ENCODE peak calls at places on chromosomes 13 and 19, in eight cellular contexts. B, E, Z, F, A, O, P and G are unnamed samples.

GRCh38 chr13:47256618-47257017 is 359.8 kb upstream of the HTR2A start:
- DNase-seq in B (no peak), E (peak), Z (no peak), F (no peak), A (peak), O (no peak), P (no peak), G (no peak)

GRCh38 chr13:51861728-51862300 is at the start of gene CCDC70:
- DNase-seq in B (no peak), E (peak), Z (no peak), F (no peak), A (peak), O (no peak), P (no peak), G (no peak)

GRCh38 chr19:5150902-5151741 is 182.2 kb downstream of the KDM4B start:
- DNase-seq in B (peak), E (no peak), Z (no peak), F (no peak), A (no peak), O (no peak), P (peak), G (no peak)

GRCh38 chr19:23482829-23483228 is 87.6 kb upstream of the ZNF91 start:
- DNase-seq in B (no peak), E (no peak), Z (no peak), F (no peak), A (peak), O (no peak), P (no peak), G (no peak)

GRCh38 chr19:5080030-5080644 is 111.2 kb downstream of the KDM4B start:
- DNase-seq in B (no peak), E (no peak), Z (no peak), F (no peak), A (no peak), O (no peak), P (peak), G (no peak)

GRCh38 chr19:48770734-48771472 is 15.6 kb downstream of the FGF21 start:
- DNase-seq in B (peak), E (no peak), Z (no peak), F (no peak), A (peak), O (no peak), P (no peak), G (no peak)

GRCh38 chr13:88919970-88920628 is 1248.9 kb downstream of the SLITRK5 start:
- DNase-seq in B (no peak), E (no peak), Z (no peak), F (no peak), A (no peak), O (no peak), P (no peak), G (peak)

GRCh38 chr13:41075485-41075884 is 14.2 kb downstream of the WBP4 start:
- DNase-seq in B (no peak), E (no peak), Z (no peak), F (no peak), A (no peak), O (no peak), P (no peak), G (no peak)

GRCh38 chr13:96181886-96182285 is 92.0 kb downstream of the HS6ST3 start:
- DNase-seq in B (no peak), E (no peak), Z (no peak), F (no peak), A (no peak), O (no peak), P (no peak), G (no peak)

GRCh38 chr13:24097667-24098066 is 62.9 kb upstream of the SPATA13 start:
- DNase-seq in B (no peak), E (no peak), Z (no peak), F (no peak), A (no peak), O (no peak), P (no peak), G (peak)
- H3K4me3 ChIP-seq in B (no peak), E (no peak), Z (no peak), F (no peak), A (no peak), O (no peak), P (no peak), G (no peak)

GRCh38 chr13:101149735-101150380 is 266.4 kb downstream of the NALCN start:
- DNase-seq in B (peak), E (peak), Z (peak), F (no peak), A (peak), O (peak), P (no peak), G (peak)
- TF ChIP-seq CTCF in B (peak), E (peak), Z (peak), F (no peak), A (peak), O (peak), P (no peak), G (peak)

DNA sequence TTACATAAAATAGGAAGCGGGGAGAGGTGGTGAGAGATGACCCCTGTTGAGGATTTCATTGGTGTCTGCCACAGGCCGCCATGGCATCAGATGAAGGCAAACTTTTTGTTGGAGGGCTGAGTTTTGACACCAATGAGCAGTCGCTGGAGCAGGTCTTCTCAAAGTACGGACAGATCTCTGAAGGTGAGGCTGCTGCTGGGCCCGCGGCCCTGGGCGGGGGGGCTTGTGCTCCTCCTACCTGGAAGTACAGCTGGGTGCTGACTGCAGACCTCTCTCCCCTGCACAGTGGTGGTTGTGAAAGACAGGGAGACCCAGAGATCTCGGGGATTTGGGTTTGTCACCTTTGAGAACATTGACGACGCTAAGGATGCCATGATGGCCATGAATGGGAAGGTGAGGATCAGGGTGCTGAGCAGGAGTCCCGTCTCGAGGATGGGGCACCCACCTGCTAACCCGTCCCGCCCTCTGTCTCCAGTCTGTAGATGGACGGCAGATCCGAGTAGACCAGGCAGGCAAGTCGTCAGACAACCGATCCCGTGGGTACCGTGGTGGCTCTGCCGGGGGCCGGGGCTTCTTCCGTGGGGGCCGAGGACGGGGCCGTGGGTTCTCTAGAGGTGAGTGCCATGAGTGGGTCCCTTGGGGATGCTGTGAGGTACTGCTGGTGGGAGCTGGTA is 1.9 kb downstream of the CIRBP start:
- DNase-seq in B (no peak), E (no peak), Z (no peak), F (peak), A (no peak), O (no peak), P (no peak), G (no peak)
- H3K4me3 ChIP-seq in B (peak), E (peak), Z (peak), F (peak), A (peak), O (peak), P (peak), G (peak)

GRCh38 chr19:8525401-8525684 is 11.4 kb upstream of the ZNF414 start:
- DNase-seq in B (no peak), E (no peak), Z (no peak), F (no peak), A (no peak), O (no peak), P (no peak), G (no peak)
- TF ChIP-seq CTCF in B (peak), E (peak), Z (peak), F (no peak), A (peak), O (no peak), P (peak), G (peak)

GRCh38 chr13:92574499-92574898 is 652.1 kb upstream of the GPC6 start:
- DNase-seq in B (no peak), E (no peak), Z (no peak), F (no peak), A (no peak), O (no peak), P (no peak), G (no peak)

GRCh38 chr13:92578358-92578757 is 648.2 kb upstream of the GPC6 start:
- DNase-seq in B (no peak), E (no peak), Z (no peak), F (no peak), A (no peak), O (no peak), P (no peak), G (no peak)

GRCh38 chr13:92575782-92576181 is 650.8 kb upstream of the GPC6 start:
- DNase-seq in B (no peak), E (no peak), Z (no peak), F (no peak), A (peak), O (no peak), P (no peak), G (no peak)

GRCh38 chr13:92572190-92572589 is 654.4 kb upstream of the GPC6 start:
- DNase-seq in B (no peak), E (no peak), Z (peak), F (no peak), A (no peak), O (no peak), P (no peak), G (no peak)

DNA sequence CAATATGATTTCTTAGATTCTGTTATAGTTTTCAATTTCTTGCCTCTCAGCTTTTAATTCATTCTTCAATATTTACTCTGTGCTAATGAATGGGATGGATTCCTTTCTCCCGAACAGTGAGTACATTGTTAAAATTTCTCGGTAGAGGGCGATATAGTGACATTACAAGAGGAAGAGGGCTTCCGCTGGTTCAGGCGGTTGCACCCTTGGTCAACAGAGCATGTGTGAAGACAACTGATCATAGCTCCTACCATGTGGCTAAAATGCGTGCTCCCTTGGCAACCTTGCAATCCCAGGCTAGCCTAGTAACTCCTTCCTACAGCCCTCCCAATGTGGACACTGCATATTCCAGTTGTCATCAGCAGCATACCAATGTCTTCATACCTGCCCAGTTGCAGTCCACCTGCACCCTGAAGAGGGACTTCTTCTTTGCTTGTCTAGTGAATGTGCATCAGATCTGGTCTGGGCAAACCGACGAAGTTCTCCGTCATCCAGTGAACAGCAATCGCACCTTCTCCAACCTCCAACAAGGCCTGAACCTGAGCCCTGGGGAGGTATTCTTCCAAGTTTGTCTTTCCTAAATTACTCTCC is 653.0 kb upstream of the GPC6 start:
- DNase-seq in B (peak), E (peak), Z (peak), F (no peak), A (peak), O (peak), P (no peak), G (peak)
- H3K4me3 ChIP-seq in B (no peak), E (no peak), Z (no peak), F (no peak), A (no peak), O (no peak), P (no peak), G (no peak)